ENCODE peak calls at places on chromosomes 7 and 10, in nine cellular contexts. One of them, this sample, is unnamed.

GRCh38 chr7:45253368-45253767 is 95.8 kb downstream of the RAMP3 start:
- DNase-seq in gastrocnemius medialis: no peak
- DNase-seq in upper lobe of right lung: no peak
- DNase-seq in upper lobe of left lung: no peak
- DNase-seq in uterus: no peak
- DNase-seq in OCI-LY7: no peak
- DNase-seq in pancreas: no peak
- DNase-seq in fibroblast of lung: no peak
- DNase-seq in RWPE1: no peak
- DNase-seq in this sample: no peak

GRCh38 chr7:102132209-102132752 is 154.4 kb upstream of the SH2B2 start:
- DNase-seq in pancreas: no peak
- DNase-seq in uterus: no peak
- DNase-seq in upper lobe of right lung: no peak
- DNase-seq in RWPE1: no peak
- DNase-seq in OCI-LY7: no peak
- DNase-seq in upper lobe of left lung: no peak
- DNase-seq in fibroblast of lung: no peak
- DNase-seq in gastrocnemius medialis: no peak
- DNase-seq in this sample: no peak

GRCh38 chr7:1323178-1324027 is 90.7 kb downstream of the UNCX start:
- DNase-seq in RWPE1: no peak
- DNase-seq in OCI-LY7: no peak
- DNase-seq in pancreas: no peak
- DNase-seq in gastrocnemius medialis: no peak
- DNase-seq in upper lobe of right lung: no peak
- DNase-seq in uterus: no peak
- DNase-seq in fibroblast of lung: no peak
- DNase-seq in upper lobe of left lung: no peak
- DNase-seq in this sample: no peak

GRCh38 chr10:113087082-113088029 is 137.3 kb downstream of the TCF7L2 start:
- DNase-seq in RWPE1: peak
- DNase-seq in OCI-LY7: no peak
- DNase-seq in uterus: peak
- DNase-seq in upper lobe of left lung: peak
- DNase-seq in fibroblast of lung: peak
- DNase-seq in pancreas: no peak
- DNase-seq in gastrocnemius medialis: peak
- DNase-seq in upper lobe of right lung: peak
- DNase-seq in this sample: no peak

GRCh38 chr7:25662881-25663588 is 434.7 kb upstream of the NPVF start:
- DNase-seq in uterus: peak
- DNase-seq in gastrocnemius medialis: peak
- DNase-seq in upper lobe of right lung: no peak
- DNase-seq in OCI-LY7: no peak
- DNase-seq in pancreas: no peak
- DNase-seq in RWPE1: no peak
- DNase-seq in upper lobe of left lung: no peak
- DNase-seq in fibroblast of lung: no peak
- DNase-seq in this sample: no peak

GRCh38 chr7:27153526-27153925 is 1.1 kb upstream of the HOXA3 start:
- DNase-seq in OCI-LY7: no peak
- DNase-seq in pancreas: no peak
- DNase-seq in upper lobe of left lung: peak
- DNase-seq in upper lobe of right lung: no peak
- DNase-seq in gastrocnemius medialis: no peak
- DNase-seq in uterus: peak
- DNase-seq in RWPE1: no peak
- DNase-seq in fibroblast of lung: no peak
- DNase-seq in this sample: no peak

GRCh38 chr10:15300697-15301096 is 70.4 kb downstream of the FAM171A1 start:
- DNase-seq in fibroblast of lung: no peak
- DNase-seq in upper lobe of right lung: no peak
- DNase-seq in RWPE1: no peak
- DNase-seq in uterus: no peak
- DNase-seq in upper lobe of left lung: no peak
- DNase-seq in gastrocnemius medialis: no peak
- DNase-seq in OCI-LY7: no peak
- DNase-seq in pancreas: no peak
- DNase-seq in this sample: no peak

GRCh38 chr10:107280293-107280692 is 115.8 kb upstream of the SORCS1 start:
- DNase-seq in uterus: no peak
- DNase-seq in RWPE1: no peak
- DNase-seq in pancreas: no peak
- DNase-seq in gastrocnemius medialis: no peak
- DNase-seq in upper lobe of left lung: no peak
- DNase-seq in upper lobe of right lung: no peak
- DNase-seq in fibroblast of lung: no peak
- DNase-seq in OCI-LY7: no peak
- DNase-seq in this sample: no peak

GRCh38 chr10:5945561-5946418 is 31.6 kb downstream of the IL15RA start:
- DNase-seq in uterus: peak
- DNase-seq in fibroblast of lung: peak
- DNase-seq in OCI-LY7: no peak
- DNase-seq in gastrocnemius medialis: no peak
- DNase-seq in upper lobe of right lung: peak
- DNase-seq in upper lobe of left lung: peak
- DNase-seq in RWPE1: peak
- DNase-seq in pancreas: no peak
- DNase-seq in this sample: no peak

GRCh38 chr10:13349776-13350274 is 1.7 kb upstream of the SEPHS1 start:
- DNase-seq in fibroblast of lung: peak
- DNase-seq in gastrocnemius medialis: no peak
- DNase-seq in uterus: peak
- DNase-seq in OCI-LY7: peak
- DNase-seq in upper lobe of left lung: peak
- DNase-seq in pancreas: peak
- DNase-seq in upper lobe of right lung: peak
- DNase-seq in RWPE1: peak
- DNase-seq in this sample: peak

GRCh38 chr7:48299580-48300169 is 128.4 kb downstream of the ABCA13 start:
- DNase-seq in uterus: no peak
- DNase-seq in upper lobe of right lung: no peak
- DNase-seq in fibroblast of lung: peak
- DNase-seq in RWPE1: peak
- DNase-seq in pancreas: no peak
- DNase-seq in upper lobe of left lung: peak
- DNase-seq in OCI-LY7: peak
- DNase-seq in gastrocnemius medialis: no peak
- DNase-seq in this sample: no peak

GRCh38 chr7:155230169-155230593 is 67.5 kb upstream of the INSIG1 start:
- DNase-seq in gastrocnemius medialis: peak
- DNase-seq in OCI-LY7: no peak
- DNase-seq in fibroblast of lung: peak
- DNase-seq in uterus: no peak
- DNase-seq in upper lobe of right lung: no peak
- DNase-seq in pancreas: no peak
- DNase-seq in RWPE1: peak
- DNase-seq in upper lobe of left lung: no peak
- DNase-seq in this sample: no peak

DNA sequence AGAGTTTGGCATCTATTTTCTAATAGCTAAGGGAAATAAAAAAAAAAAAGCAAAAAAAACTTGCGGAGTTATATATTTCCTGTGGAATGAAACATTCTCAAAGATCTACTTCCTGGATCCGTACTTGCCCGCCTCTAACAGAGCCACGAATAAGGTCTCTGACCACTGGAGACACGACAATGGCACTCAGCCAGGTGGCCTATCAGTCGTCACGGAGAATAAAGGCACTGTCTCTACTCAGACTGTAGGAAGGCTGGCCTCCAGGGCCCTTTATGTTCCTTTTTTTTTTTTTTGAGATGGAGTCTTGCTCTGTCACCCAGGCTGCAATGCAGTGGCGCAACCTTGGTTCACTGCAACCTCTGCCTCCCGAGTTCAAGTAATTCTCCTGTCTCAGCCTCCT is 58.7 kb downstream of the RGS10 start:
- DNase-seq in gastrocnemius medialis: no peak
- DNase-seq in fibroblast of lung: no peak
- DNase-seq in upper lobe of right lung: no peak
- DNase-seq in upper lobe of left lung: no peak
- DNase-seq in uterus: no peak
- DNase-seq in pancreas: no peak
- DNase-seq in RWPE1: no peak
- DNase-seq in OCI-LY7: no peak
- DNase-seq in this sample: no peak
- H3K27ac ChIP-seq in gastrocnemius medialis: no peak
- H3K27ac ChIP-seq in fibroblast of lung: no peak
- H3K27ac ChIP-seq in upper lobe of right lung: no peak
- H3K27ac ChIP-seq in upper lobe of left lung: no peak
- H3K27ac ChIP-seq in uterus: no peak
- H3K27ac ChIP-seq in pancreas: no peak
- H3K27ac ChIP-seq in RWPE1: no peak
- H3K27ac ChIP-seq in OCI-LY7: no peak
- H3K27ac ChIP-seq in this sample: no peak

DNA sequence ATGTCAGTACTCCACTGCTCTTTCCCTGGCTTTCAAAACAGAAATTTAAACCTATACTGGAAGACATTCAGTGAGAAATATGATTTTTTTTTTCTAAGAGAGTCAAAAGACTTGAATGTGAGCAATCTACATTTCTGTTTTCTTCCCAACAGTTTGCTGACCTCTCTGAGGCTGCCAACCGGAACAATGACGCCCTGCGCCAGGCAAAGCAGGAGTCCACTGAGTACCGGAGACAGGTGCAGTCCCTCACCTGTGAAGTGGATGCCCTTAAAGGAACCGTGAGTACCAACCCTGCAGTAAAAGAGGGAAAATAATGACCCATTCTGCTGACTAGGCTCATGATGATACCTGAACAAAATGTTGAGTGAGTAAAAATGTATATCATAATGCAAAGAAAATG is 6.5 kb downstream of the VIM start:
- DNase-seq in fibroblast of lung: no peak
- DNase-seq in upper lobe of left lung: no peak
- DNase-seq in uterus: no peak
- DNase-seq in RWPE1: no peak
- DNase-seq in upper lobe of right lung: no peak
- DNase-seq in pancreas: no peak
- DNase-seq in gastrocnemius medialis: no peak
- DNase-seq in OCI-LY7: no peak
- DNase-seq in this sample: no peak
- H3K27ac ChIP-seq in fibroblast of lung: no peak
- H3K27ac ChIP-seq in upper lobe of left lung: peak
- H3K27ac ChIP-seq in uterus: peak
- H3K27ac ChIP-seq in RWPE1: peak
- H3K27ac ChIP-seq in upper lobe of right lung: peak
- H3K27ac ChIP-seq in pancreas: no peak
- H3K27ac ChIP-seq in gastrocnemius medialis: peak
- H3K27ac ChIP-seq in OCI-LY7: no peak
- H3K27ac ChIP-seq in this sample: no peak

DNA sequence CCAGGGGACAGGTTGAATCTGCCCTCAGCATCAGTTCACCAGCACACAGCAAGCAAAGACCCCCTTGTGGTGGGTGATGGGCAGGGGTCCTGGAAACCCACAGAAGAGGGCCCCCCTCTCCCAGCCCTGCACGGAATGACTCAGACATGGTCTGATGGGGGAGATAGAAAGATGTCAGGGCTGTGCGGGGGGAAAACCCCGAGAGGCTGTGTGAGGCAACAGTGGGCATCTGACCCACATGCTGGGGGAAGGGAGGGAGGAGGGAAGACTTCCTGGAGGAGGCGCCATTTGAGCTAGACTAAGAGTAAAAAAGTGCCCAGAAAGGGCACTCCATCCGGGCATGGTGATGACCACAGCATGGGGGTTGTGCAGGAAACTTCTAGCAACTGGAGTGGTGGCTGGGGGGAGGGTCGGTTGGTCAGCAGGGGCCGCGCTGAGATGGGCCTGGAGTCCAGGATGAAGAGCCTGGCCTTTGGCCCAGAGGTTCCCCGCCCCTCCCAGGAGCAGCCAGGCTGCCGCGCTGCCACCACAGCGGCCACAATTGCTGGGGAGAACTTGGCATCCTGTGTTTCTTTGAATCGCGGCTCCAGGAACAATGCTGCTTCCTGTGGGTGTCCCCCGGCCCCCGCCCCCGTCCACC is 2.5 kb downstream of the LFNG start:
- DNase-seq in uterus: no peak
- DNase-seq in pancreas: no peak
- DNase-seq in upper lobe of right lung: no peak
- DNase-seq in upper lobe of left lung: peak
- DNase-seq in OCI-LY7: no peak
- DNase-seq in RWPE1: no peak
- DNase-seq in fibroblast of lung: peak
- DNase-seq in gastrocnemius medialis: no peak
- DNase-seq in this sample: peak
- H3K27ac ChIP-seq in uterus: peak
- H3K27ac ChIP-seq in pancreas: peak
- H3K27ac ChIP-seq in upper lobe of right lung: peak
- H3K27ac ChIP-seq in upper lobe of left lung: peak
- H3K27ac ChIP-seq in OCI-LY7: no peak
- H3K27ac ChIP-seq in RWPE1: peak
- H3K27ac ChIP-seq in fibroblast of lung: no peak
- H3K27ac ChIP-seq in gastrocnemius medialis: no peak
- H3K27ac ChIP-seq in this sample: peak

GRCh38 chr10:58576736-58577366 is 64.2 kb downstream of the BICC1 start:
- DNase-seq in upper lobe of left lung: no peak
- DNase-seq in upper lobe of right lung: no peak
- DNase-seq in OCI-LY7: no peak
- DNase-seq in gastrocnemius medialis: no peak
- DNase-seq in fibroblast of lung: no peak
- DNase-seq in RWPE1: no peak
- DNase-seq in uterus: no peak
- DNase-seq in pancreas: no peak
- DNase-seq in this sample: no peak
- H3K27ac ChIP-seq in upper lobe of left lung: peak
- H3K27ac ChIP-seq in upper lobe of right lung: peak
- H3K27ac ChIP-seq in OCI-LY7: no peak
- H3K27ac ChIP-seq in gastrocnemius medialis: peak
- H3K27ac ChIP-seq in fibroblast of lung: peak
- H3K27ac ChIP-seq in RWPE1: no peak
- H3K27ac ChIP-seq in uterus: peak
- H3K27ac ChIP-seq in pancreas: peak
- H3K27ac ChIP-seq in this sample: no peak

DNA sequence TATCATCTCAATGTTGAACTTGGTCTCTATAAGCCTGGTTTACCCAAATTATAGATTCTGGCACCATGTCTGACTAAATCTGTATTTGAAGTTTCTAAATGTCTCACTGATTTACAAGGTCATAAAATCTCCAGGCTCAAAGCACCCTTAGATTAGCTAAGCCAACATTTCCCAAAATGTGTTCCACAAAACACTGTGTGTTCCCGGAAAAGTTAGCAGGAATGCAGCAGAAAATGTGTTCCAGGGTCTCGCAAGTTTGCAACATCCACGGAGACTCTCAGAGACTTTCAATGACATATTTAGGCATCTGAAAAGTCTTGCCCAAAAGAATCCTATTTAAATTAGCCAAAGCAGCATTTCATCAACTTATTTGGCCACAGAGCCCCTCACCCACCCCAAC is 91.9 kb downstream of the SORBS1 start:
- DNase-seq in pancreas: no peak
- DNase-seq in upper lobe of right lung: no peak
- DNase-seq in upper lobe of left lung: no peak
- DNase-seq in OCI-LY7: no peak
- DNase-seq in RWPE1: no peak
- DNase-seq in fibroblast of lung: no peak
- DNase-seq in uterus: no peak
- DNase-seq in gastrocnemius medialis: no peak
- DNase-seq in this sample: no peak
- H3K27ac ChIP-seq in pancreas: no peak
- H3K27ac ChIP-seq in upper lobe of right lung: peak
- H3K27ac ChIP-seq in upper lobe of left lung: peak
- H3K27ac ChIP-seq in OCI-LY7: no peak
- H3K27ac ChIP-seq in RWPE1: no peak
- H3K27ac ChIP-seq in fibroblast of lung: no peak
- H3K27ac ChIP-seq in uterus: peak
- H3K27ac ChIP-seq in gastrocnemius medialis: peak
- H3K27ac ChIP-seq in this sample: no peak

GRCh38 chr10:71244638-71245419 is 32.5 kb downstream of the UNC5B start:
- DNase-seq in OCI-LY7: no peak
- DNase-seq in upper lobe of left lung: no peak
- DNase-seq in pancreas: peak
- DNase-seq in RWPE1: peak
- DNase-seq in fibroblast of lung: peak
- DNase-seq in gastrocnemius medialis: no peak
- DNase-seq in upper lobe of right lung: no peak
- DNase-seq in uterus: peak
- DNase-seq in this sample: no peak
- H3K27ac ChIP-seq in OCI-LY7: no peak
- H3K27ac ChIP-seq in upper lobe of left lung: peak
- H3K27ac ChIP-seq in pancreas: no peak
- H3K27ac ChIP-seq in RWPE1: peak
- H3K27ac ChIP-seq in fibroblast of lung: peak
- H3K27ac ChIP-seq in gastrocnemius medialis: no peak
- H3K27ac ChIP-seq in upper lobe of right lung: peak
- H3K27ac ChIP-seq in uterus: peak
- H3K27ac ChIP-seq in this sample: no peak